ENCODE peak calls at places on chromosomes 3 and 15, in four cellular contexts. A is H1, T is K562, B is HepG2. P is an unnamed sample.

GRCh38 chr3:171566803-171567422 is 106.7 kb upstream of the TNIK start:
- DNase-seq in A (no peak), T (peak; percentile 53), B (peak; percentile 41), P (peak; percentile 82)

GRCh38 chr15:77097317-77097721 is 26.4 kb upstream of the TSPAN3 start:
- DNase-seq in A (no peak), T (no peak), B (no peak), P (no peak)

GRCh38 chr3:177345049-177345972 is 148.0 kb upstream of the TBL1XR1 start:
- DNase-seq in A (no peak), T (peak; percentile 87), B (peak; percentile 91), P (peak; percentile 62)

GRCh38 chr15:76678766-76679165 is 226.4 kb downstream of the SCAPER start:
- DNase-seq in A (no peak), T (no peak), B (no peak), P (no peak)

GRCh38 chr3:102712896-102713295 is 278.1 kb downstream of the ZPLD1 start:
- DNase-seq in A (no peak), T (no peak), B (no peak), P (no peak)

GRCh38 chr3:11739123-11739522 is 95.4 kb upstream of the VGLL4 start:
- DNase-seq in A (no peak), T (no peak), B (no peak), P (no peak)

GRCh38 chr15:47908950-47909670 is 191.8 kb downstream of the SEMA6D start:
- DNase-seq in A (no peak), T (no peak), B (no peak), P (no peak)

GRCh38 chr15:65730560-65731172 is 61.4 kb downstream of the DENND4A start:
- DNase-seq in A (no peak), T (no peak), B (no peak), P (no peak)

GRCh38 chr15:68201153-68201878 is 3.8 kb downstream of the CALML4 start:
- DNase-seq in A (no peak), T (no peak), B (no peak), P (no peak)

GRCh38 chr3:15330031-15330596 is 2.3 kb downstream of the SH3BP5 start:
- DNase-seq in A (no peak), T (no peak), B (no peak), P (no peak)

GRCh38 chr3:126934149-126934548 is 48.8 kb upstream of the PLXNA1 start:
- DNase-seq in A (no peak), T (no peak), B (no peak), P (no peak)

DNA sequence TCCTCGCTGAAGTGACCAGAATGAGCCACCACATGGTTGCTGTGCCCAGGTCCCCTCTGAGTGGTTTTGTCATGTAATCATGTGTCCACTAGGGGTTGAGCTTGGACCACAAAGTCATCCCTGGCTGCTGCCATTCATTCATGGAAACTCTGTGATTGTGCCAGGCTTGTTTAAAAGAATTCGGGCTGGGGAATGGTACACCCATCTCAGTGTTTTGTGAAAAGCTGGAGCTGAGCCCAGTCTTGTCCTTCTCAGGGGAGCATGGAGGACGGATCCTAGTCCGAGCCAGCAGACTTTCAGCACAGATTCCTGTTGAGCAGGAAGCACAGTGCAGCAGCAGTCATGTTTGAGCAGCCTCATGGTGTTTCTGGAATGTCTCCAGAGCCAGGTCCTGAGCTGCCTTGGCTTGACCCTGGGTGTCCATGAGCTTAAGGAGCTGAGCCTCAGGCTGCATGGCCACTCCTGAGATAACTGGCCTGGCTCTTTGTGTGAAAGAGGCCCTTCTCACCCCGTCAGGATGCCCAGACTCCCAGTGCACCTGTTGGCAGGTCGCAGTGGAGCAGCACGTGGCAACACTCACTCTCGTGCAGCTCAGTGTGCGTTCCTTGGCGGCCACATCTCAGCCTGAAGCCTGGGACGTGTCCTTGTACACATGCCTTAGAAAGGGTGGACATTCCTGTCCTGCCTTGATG is 260.3 kb upstream of the TPM1 start:
- DNase-seq in A (no peak), T (peak; percentile 55), B (peak; percentile 78), P (peak; percentile 74)
- TF ChIP-seq CREB1 in A (no peak), T (no peak), B (no peak), P (no peak)

GRCh38 chr3:167032267-167032876 is 347.7 kb downstream of the ZBBX start:
- DNase-seq in A (no peak), T (no peak), B (peak; percentile 57), P (peak; percentile 74)
- TF ChIP-seq CTCF in A (peak; percentile 61), T (no peak), B (peak; percentile 72), P (peak; percentile 85)

DNA sequence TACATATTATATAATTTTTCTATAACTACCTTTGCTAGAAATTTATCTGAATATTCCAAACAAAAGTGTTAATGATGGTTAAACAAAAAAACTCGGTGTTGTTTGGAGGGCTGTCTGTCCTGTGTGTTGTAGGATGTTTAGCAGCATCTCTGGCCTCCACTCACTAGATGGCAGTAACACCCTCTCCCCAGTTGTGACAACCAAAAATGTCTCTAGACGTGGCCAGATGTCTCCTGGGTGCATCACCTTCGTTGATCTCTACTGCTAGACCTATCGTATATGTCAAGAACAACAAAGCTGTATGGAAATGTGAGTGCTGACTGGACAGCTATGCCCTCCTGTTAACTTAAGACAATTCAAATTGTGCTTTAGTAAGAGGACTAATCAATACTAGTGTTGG is 14.1 kb downstream of the ANKRD34C start:
- DNase-seq in A (no peak), T (no peak), B (no peak), P (peak; percentile 34)
- H3K27me3 ChIP-seq in A (no peaks in the 10 kb centered on the region), T (peaks cover 8% of the 10 kb centered on the region), B (peaks cover 19% of the 10 kb centered on the region), P (no peaks in the 10 kb centered on the region)

DNA sequence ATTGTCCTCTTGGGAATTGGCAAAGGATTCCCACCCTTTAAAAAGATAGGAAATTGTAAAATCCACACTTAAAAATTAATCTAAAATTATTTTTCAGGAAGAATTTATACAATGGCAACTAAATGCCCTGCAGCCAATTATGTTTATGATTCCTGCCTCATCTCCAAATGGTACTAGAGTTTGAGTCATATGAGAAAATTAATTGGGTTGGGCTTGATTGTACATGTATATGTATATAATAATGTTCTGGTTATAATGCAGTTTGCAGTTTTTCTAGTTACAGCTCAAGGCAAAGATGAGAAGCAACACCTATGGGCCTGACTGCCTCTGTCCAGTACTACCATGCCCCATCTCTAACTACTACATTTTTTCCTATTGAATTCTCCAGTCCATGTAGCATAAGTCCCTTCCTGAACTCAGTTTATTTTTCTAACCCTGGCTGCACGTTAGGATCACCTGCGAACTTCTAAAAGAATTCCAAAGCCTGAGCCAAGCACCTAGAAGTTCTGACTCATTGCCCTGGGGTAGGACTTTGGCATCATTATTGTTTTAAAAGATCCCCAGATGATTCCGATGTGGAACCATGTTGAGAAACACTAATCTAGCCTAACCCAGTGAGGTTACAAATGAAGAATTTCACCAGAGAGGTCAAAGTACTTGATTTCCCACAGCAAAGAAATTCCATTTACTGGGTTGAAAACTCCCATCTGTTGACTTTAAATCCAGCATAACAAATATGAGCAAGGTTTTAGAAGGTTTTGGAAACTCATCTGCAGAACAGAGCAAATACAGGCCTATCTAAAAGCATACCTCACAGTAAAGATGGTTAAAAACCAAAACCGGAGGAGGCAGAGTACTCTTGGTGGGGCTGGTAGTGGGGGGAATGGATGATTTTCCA is 19.4 kb downstream of the TGFBR2 start:
- DNase-seq in A (no peak), T (no peak), B (peak; percentile 98), P (no peak)
- TF ChIP-seq CREB1 in A (no peak), T (no peak), B (peak; percentile 74), P (no peak)